ENCODE peak calls at places on chromosomes 7 and 10, in nine cellular contexts. One of them, this sample, is unnamed.

GRCh38 chr10:43354325-43354635 is 17.2 kb upstream of the FXYD4 start:
- DNase-seq in adrenal gland: no peak
- DNase-seq in K562: peak; percentile 46
- DNase-seq in stomach: no peak
- DNase-seq in transverse colon: no peak
- DNase-seq in cardiac muscle cell: no peak
- DNase-seq in pancreas: no peak
- DNase-seq in lower lobe of right lung: no peak
- DNase-seq in tibial nerve: no peak
- DNase-seq in this sample: no peak

GRCh38 chr10:101189461-101190401 is 39.5 kb downstream of the LBX1 start:
- DNase-seq in adrenal gland: no peak
- DNase-seq in stomach: no peak
- DNase-seq in lower lobe of right lung: no peak
- DNase-seq in K562: no peak
- DNase-seq in tibial nerve: no peak
- DNase-seq in transverse colon: no peak
- DNase-seq in cardiac muscle cell: no peak
- DNase-seq in pancreas: no peak
- DNase-seq in this sample: no peak

GRCh38 chr10:78462221-78462620 is 428.6 kb downstream of the RPS24 start:
- DNase-seq in pancreas: no peak
- DNase-seq in K562: no peak
- DNase-seq in transverse colon: no peak
- DNase-seq in adrenal gland: peak; percentile 41
- DNase-seq in tibial nerve: no peak
- DNase-seq in lower lobe of right lung: no peak
- DNase-seq in stomach: peak; percentile 16
- DNase-seq in cardiac muscle cell: no peak
- DNase-seq in this sample: no peak

GRCh38 chr7:18177815-18178660 is 150.4 kb upstream of the PRPS1L1 start:
- DNase-seq in transverse colon: no peak
- DNase-seq in cardiac muscle cell: peak; percentile 84
- DNase-seq in tibial nerve: no peak
- DNase-seq in adrenal gland: no peak
- DNase-seq in lower lobe of right lung: peak; percentile 61
- DNase-seq in K562: peak; percentile 53
- DNase-seq in stomach: peak; percentile 47
- DNase-seq in pancreas: no peak
- DNase-seq in this sample: no peak

GRCh38 chr7:66837007-66837406 is 84.0 kb upstream of the TMEM248 start:
- DNase-seq in lower lobe of right lung: peak; percentile 50
- DNase-seq in tibial nerve: no peak
- DNase-seq in K562: peak; percentile 37
- DNase-seq in cardiac muscle cell: peak; percentile 22
- DNase-seq in adrenal gland: no peak
- DNase-seq in stomach: peak; percentile 46
- DNase-seq in pancreas: no peak
- DNase-seq in transverse colon: peak; percentile 34
- DNase-seq in this sample: peak; percentile 50

GRCh38 chr7:70334883-70335282 is 736.6 kb downstream of the AUTS2 start:
- DNase-seq in tibial nerve: no peak
- DNase-seq in lower lobe of right lung: no peak
- DNase-seq in stomach: no peak
- DNase-seq in pancreas: no peak
- DNase-seq in transverse colon: no peak
- DNase-seq in adrenal gland: no peak
- DNase-seq in cardiac muscle cell: no peak
- DNase-seq in K562: no peak
- DNase-seq in this sample: no peak

GRCh38 chr7:134710854-134711624 is 64.4 kb downstream of the BPGM start:
- DNase-seq in stomach: no peak
- DNase-seq in tibial nerve: no peak
- DNase-seq in lower lobe of right lung: no peak
- DNase-seq in transverse colon: no peak
- DNase-seq in adrenal gland: no peak
- DNase-seq in K562: no peak
- DNase-seq in pancreas: no peak
- DNase-seq in cardiac muscle cell: peak; percentile 21
- DNase-seq in this sample: peak; percentile 27

GRCh38 chr10:84261236-84261635 is 16.4 kb downstream of the RGR start:
- DNase-seq in lower lobe of right lung: no peak
- DNase-seq in K562: no peak
- DNase-seq in tibial nerve: no peak
- DNase-seq in transverse colon: no peak
- DNase-seq in cardiac muscle cell: no peak
- DNase-seq in pancreas: no peak
- DNase-seq in stomach: no peak
- DNase-seq in adrenal gland: no peak
- DNase-seq in this sample: no peak

GRCh38 chr7:144854839-144855424 is 19.1 kb upstream of the TPK1 start:
- DNase-seq in adrenal gland: no peak
- DNase-seq in cardiac muscle cell: peak; percentile 54
- DNase-seq in lower lobe of right lung: no peak
- DNase-seq in tibial nerve: no peak
- DNase-seq in stomach: no peak
- DNase-seq in transverse colon: no peak
- DNase-seq in pancreas: no peak
- DNase-seq in K562: peak; percentile 40
- DNase-seq in this sample: no peak

GRCh38 chr7:155805826-155806095 is 6.5 kb downstream of the SHH start:
- DNase-seq in tibial nerve: no peak
- DNase-seq in stomach: no peak
- DNase-seq in transverse colon: no peak
- DNase-seq in adrenal gland: no peak
- DNase-seq in K562: no peak
- DNase-seq in pancreas: no peak
- DNase-seq in lower lobe of right lung: no peak
- DNase-seq in cardiac muscle cell: no peak
- DNase-seq in this sample: no peak

DNA sequence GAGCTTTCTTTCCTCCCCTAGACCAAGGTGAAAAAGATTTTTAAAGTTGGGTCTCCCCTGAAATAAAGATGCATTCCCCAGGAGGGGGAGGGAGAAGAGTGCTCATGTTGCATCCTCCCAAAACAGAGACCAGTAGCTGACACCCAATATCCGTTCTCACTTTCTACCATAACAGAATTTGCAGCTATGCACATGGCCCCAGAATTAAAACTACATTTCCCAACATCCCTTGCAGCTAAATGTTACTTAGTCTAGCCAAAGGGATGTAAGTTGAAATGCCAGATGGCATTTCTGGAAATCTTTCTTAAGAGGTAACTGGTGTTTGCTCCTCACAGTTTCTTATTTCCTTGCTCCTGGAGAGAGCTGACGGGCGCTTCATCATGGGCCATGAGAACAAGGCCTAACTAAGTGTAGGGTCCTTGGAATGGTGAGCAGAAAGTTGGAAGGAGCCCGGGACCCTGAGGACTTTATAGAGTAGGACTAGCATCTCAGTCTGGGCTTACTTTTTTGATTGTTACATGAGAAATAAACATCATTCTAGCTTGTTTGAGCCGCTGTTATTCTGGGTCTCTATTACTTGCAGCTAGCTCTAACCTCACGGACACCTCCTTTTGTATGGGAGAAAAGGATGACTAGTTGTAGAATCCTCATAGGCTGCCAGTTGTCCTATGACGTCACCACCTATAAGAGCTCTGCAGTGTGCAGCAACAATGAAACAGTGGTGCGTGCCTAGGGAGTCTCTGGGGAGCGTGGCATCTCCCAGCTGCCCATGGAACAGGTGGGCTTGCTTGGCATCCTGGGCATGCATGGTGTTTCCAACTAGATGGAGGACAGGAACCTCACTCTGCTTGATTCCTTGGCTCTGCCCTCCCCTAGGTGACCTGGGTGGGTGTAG is 46.1 kb upstream of the EXOC6 start:
- DNase-seq in transverse colon: no peak
- DNase-seq in pancreas: no peak
- DNase-seq in stomach: no peak
- DNase-seq in cardiac muscle cell: no peak
- DNase-seq in adrenal gland: no peak
- DNase-seq in tibial nerve: no peak
- DNase-seq in K562: no peak
- DNase-seq in lower lobe of right lung: no peak
- DNase-seq in this sample: no peak
- H3K36me3 ChIP-seq in transverse colon: no peaks in the 10 kb centered on the region
- H3K36me3 ChIP-seq in pancreas: no peaks in the 10 kb centered on the region
- H3K36me3 ChIP-seq in stomach: no peaks in the 10 kb centered on the region
- H3K36me3 ChIP-seq in cardiac muscle cell: no peaks in the 10 kb centered on the region
- H3K36me3 ChIP-seq in adrenal gland: no peaks in the 10 kb centered on the region
- H3K36me3 ChIP-seq in tibial nerve: no peaks in the 10 kb centered on the region
- H3K36me3 ChIP-seq in K562: no peaks in the 10 kb centered on the region
- H3K36me3 ChIP-seq in lower lobe of right lung: no peaks in the 10 kb centered on the region
- H3K36me3 ChIP-seq in this sample: no peaks in the 10 kb centered on the region

GRCh38 chr10:122493761-122494160 is 32.4 kb downstream of the HTRA1 start:
- DNase-seq in pancreas: no peak
- DNase-seq in adrenal gland: no peak
- DNase-seq in stomach: no peak
- DNase-seq in lower lobe of right lung: peak; percentile 14
- DNase-seq in K562: no peak
- DNase-seq in tibial nerve: no peak
- DNase-seq in transverse colon: no peak
- DNase-seq in cardiac muscle cell: no peak
- DNase-seq in this sample: no peak
- H3K4me1 ChIP-seq in pancreas: no peaks in the 10 kb centered on the region
- H3K4me1 ChIP-seq in adrenal gland: no peaks in the 10 kb centered on the region
- H3K4me1 ChIP-seq in stomach: peaks cover 75% of the 10 kb centered on the region
- H3K4me1 ChIP-seq in lower lobe of right lung: peaks cover 24% of the 10 kb centered on the region
- H3K4me1 ChIP-seq in K562: no peaks in the 10 kb centered on the region
- H3K4me1 ChIP-seq in tibial nerve: peaks cover 38% of the 10 kb centered on the region
- H3K4me1 ChIP-seq in transverse colon: peaks cover 34% of the 10 kb centered on the region
- H3K4me1 ChIP-seq in cardiac muscle cell: peaks cover 12% of the 10 kb centered on the region
- H3K4me1 ChIP-seq in this sample: peaks cover 11% of the 10 kb centered on the region

GRCh38 chr10:8331387-8331786 is 276.9 kb downstream of the GATA3 start:
- DNase-seq in K562: no peak
- DNase-seq in lower lobe of right lung: no peak
- DNase-seq in pancreas: no peak
- DNase-seq in transverse colon: no peak
- DNase-seq in tibial nerve: no peak
- DNase-seq in adrenal gland: no peak
- DNase-seq in stomach: no peak
- DNase-seq in cardiac muscle cell: no peak
- DNase-seq in this sample: no peak

GRCh38 chr10:8331896-8332729 is 277.6 kb downstream of the GATA3 start:
- DNase-seq in cardiac muscle cell: peak; percentile 85
- DNase-seq in transverse colon: peak; percentile 56
- DNase-seq in lower lobe of right lung: peak; percentile 66
- DNase-seq in adrenal gland: peak; percentile 22
- DNase-seq in K562: no peak
- DNase-seq in stomach: peak; percentile 58
- DNase-seq in tibial nerve: no peak
- DNase-seq in pancreas: peak; percentile 11
- DNase-seq in this sample: peak; percentile 38

GRCh38 chr10:8334631-8335030 is 280.1 kb downstream of the GATA3 start:
- DNase-seq in pancreas: no peak
- DNase-seq in stomach: no peak
- DNase-seq in K562: no peak
- DNase-seq in transverse colon: no peak
- DNase-seq in lower lobe of right lung: no peak
- DNase-seq in cardiac muscle cell: no peak
- DNase-seq in tibial nerve: no peak
- DNase-seq in adrenal gland: no peak
- DNase-seq in this sample: no peak

GRCh38 chr10:8336629-8337331 is 282.3 kb downstream of the GATA3 start:
- DNase-seq in tibial nerve: no peak
- DNase-seq in pancreas: no peak
- DNase-seq in K562: no peak
- DNase-seq in lower lobe of right lung: no peak
- DNase-seq in adrenal gland: no peak
- DNase-seq in transverse colon: no peak
- DNase-seq in stomach: no peak
- DNase-seq in cardiac muscle cell: no peak
- DNase-seq in this sample: no peak

GRCh38 chr10:8332730-8333111 is 278.2 kb downstream of the GATA3 start:
- DNase-seq in stomach: no peak
- DNase-seq in K562: no peak
- DNase-seq in lower lobe of right lung: no peak
- DNase-seq in tibial nerve: no peak
- DNase-seq in transverse colon: no peak
- DNase-seq in cardiac muscle cell: no peak
- DNase-seq in pancreas: no peak
- DNase-seq in adrenal gland: no peak
- DNase-seq in this sample: no peak
- H3K4me3 ChIP-seq in stomach: peak overlapping the region; percentile 42
- H3K4me3 ChIP-seq in K562: no peak overlapping the region
- H3K4me3 ChIP-seq in lower lobe of right lung: peak overlapping the region; percentile 40
- H3K4me3 ChIP-seq in tibial nerve: peak overlapping the region; percentile 37
- H3K4me3 ChIP-seq in transverse colon: peak overlapping the region; percentile 8
- H3K4me3 ChIP-seq in cardiac muscle cell: peak overlapping the region; percentile 8
- H3K4me3 ChIP-seq in pancreas: no peak overlapping the region
- H3K4me3 ChIP-seq in adrenal gland: no peak overlapping the region
- H3K4me3 ChIP-seq in this sample: peak overlapping the region; percentile 9

GRCh38 chr7:121339082-121339481 is 10.3 kb downstream of the WNT16 start:
- DNase-seq in adrenal gland: no peak
- DNase-seq in lower lobe of right lung: no peak
- DNase-seq in tibial nerve: no peak
- DNase-seq in transverse colon: no peak
- DNase-seq in pancreas: no peak
- DNase-seq in cardiac muscle cell: no peak
- DNase-seq in stomach: no peak
- DNase-seq in K562: no peak
- DNase-seq in this sample: no peak

GRCh38 chr7:121337398-121337797 is 8.6 kb downstream of the WNT16 start:
- DNase-seq in K562: no peak
- DNase-seq in lower lobe of right lung: no peak
- DNase-seq in stomach: no peak
- DNase-seq in cardiac muscle cell: peak; percentile 46
- DNase-seq in transverse colon: no peak
- DNase-seq in pancreas: no peak
- DNase-seq in tibial nerve: no peak
- DNase-seq in adrenal gland: no peak
- DNase-seq in this sample: no peak

GRCh38 chr7:121334376-121334775 is 5.6 kb downstream of the WNT16 start:
- DNase-seq in stomach: no peak
- DNase-seq in K562: no peak
- DNase-seq in cardiac muscle cell: no peak
- DNase-seq in lower lobe of right lung: no peak
- DNase-seq in adrenal gland: no peak
- DNase-seq in transverse colon: no peak
- DNase-seq in pancreas: no peak
- DNase-seq in tibial nerve: no peak
- DNase-seq in this sample: no peak

GRCh38 chr7:121334875-121335648 is 6.3 kb downstream of the WNT16 start:
- DNase-seq in pancreas: no peak
- DNase-seq in stomach: no peak
- DNase-seq in transverse colon: no peak
- DNase-seq in tibial nerve: no peak
- DNase-seq in adrenal gland: no peak
- DNase-seq in cardiac muscle cell: no peak
- DNase-seq in lower lobe of right lung: no peak
- DNase-seq in K562: no peak
- DNase-seq in this sample: no peak

DNA sequence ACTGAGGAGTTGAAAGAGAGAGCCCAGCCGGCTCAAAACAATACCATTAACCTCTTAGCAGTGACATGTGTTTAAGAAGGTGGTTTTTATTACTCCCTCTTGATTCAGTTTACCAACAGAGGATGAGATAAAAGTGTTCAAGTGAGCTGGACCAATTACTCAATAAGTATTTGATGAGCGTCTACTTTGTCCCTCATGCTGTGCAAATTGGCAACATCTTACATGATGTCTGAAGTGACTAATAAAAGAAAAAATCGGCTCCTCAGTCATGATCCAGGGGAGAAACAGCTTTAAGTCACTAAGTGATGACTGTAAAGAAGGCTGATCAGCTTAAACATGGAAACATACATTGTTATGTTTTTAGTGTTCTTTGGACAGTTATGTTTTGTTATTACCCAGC is 7.8 kb downstream of the WNT16 start:
- DNase-seq in pancreas: no peak
- DNase-seq in lower lobe of right lung: no peak
- DNase-seq in transverse colon: no peak
- DNase-seq in K562: no peak
- DNase-seq in stomach: no peak
- DNase-seq in cardiac muscle cell: no peak
- DNase-seq in tibial nerve: no peak
- DNase-seq in adrenal gland: no peak
- DNase-seq in this sample: no peak
- H3K36me3 ChIP-seq in pancreas: no peaks in the 10 kb centered on the region
- H3K36me3 ChIP-seq in lower lobe of right lung: no peaks in the 10 kb centered on the region
- H3K36me3 ChIP-seq in transverse colon: no peaks in the 10 kb centered on the region
- H3K36me3 ChIP-seq in K562: no peaks in the 10 kb centered on the region
- H3K36me3 ChIP-seq in stomach: no peaks in the 10 kb centered on the region
- H3K36me3 ChIP-seq in cardiac muscle cell: no peaks in the 10 kb centered on the region
- H3K36me3 ChIP-seq in tibial nerve: no peaks in the 10 kb centered on the region
- H3K36me3 ChIP-seq in adrenal gland: no peaks in the 10 kb centered on the region
- H3K36me3 ChIP-seq in this sample: no peaks in the 10 kb centered on the region

This sample was measured in testis.